ENCODE peak calls at places on chromosomes 5 and 9, in six cellular contexts. E is IMR-90, V is endothelial cell of umbilical vein, W is fibroblast of lung, G is GM23338, A is mammary epithelial cell. C is an unnamed sample.

GRCh38 chr9:21661626-21662025 is 140.8 kb upstream of the MTAP start:
- DNase-seq in E (peak; percentile 57), V (no peak), W (peak; percentile 83), G (no peak), A (no peak), C (no peak)

GRCh38 chr5:171640396-171640981 is 145.1 kb upstream of the SMIM23 start:
- DNase-seq in E (peak; percentile 22), V (no peak), W (no peak), G (no peak), A (no peak), C (no peak)

GRCh38 chr9:136693490-136694162 is 6.4 kb upstream of the AGPAT2 start:
- DNase-seq in E (peak; percentile 24), V (peak; percentile 28), W (peak; percentile 46), G (no peak), A (peak; percentile 88), C (no peak)

GRCh38 chr9:71131145-71131544 is 9.7 kb upstream of the TRPM3 start:
- DNase-seq in E (no peak), V (no peak), W (no peak), G (no peak), A (no peak), C (no peak)

GRCh38 chr9:88661759-88662158 is 126.8 kb downstream of the NXNL2 start:
- DNase-seq in E (no peak), V (peak; percentile 27), W (no peak), G (no peak), A (peak; percentile 14), C (peak; percentile 23)

GRCh38 chr9:136622538-136622948 is 40.2 kb upstream of the EGFL7 start:
- DNase-seq in E (no peak), V (no peak), W (no peak), G (no peak), A (peak; percentile 75), C (no peak)

GRCh38 chr9:121593066-121593465 is 58.4 kb upstream of the DAB2IP start:
- DNase-seq in E (no peak), V (no peak), W (no peak), G (no peak), A (no peak), C (no peak)

GRCh38 chr5:130555429-130555828 is 609.6 kb downstream of the HINT1 start:
- DNase-seq in E (no peak), V (no peak), W (no peak), G (peak; percentile 4), A (no peak), C (no peak)

GRCh38 chr5:31116466-31117031 is 76.9 kb upstream of the CDH6 start:
- DNase-seq in E (no peak), V (no peak), W (no peak), G (no peak), A (no peak), C (no peak)

GRCh38 chr5:172758077-172758835 is 12.7 kb downstream of the DUSP1 start:
- DNase-seq in E (peak; percentile 97), V (peak; percentile 75), W (peak; percentile 97), G (peak; percentile 65), A (peak; percentile 60), C (peak; percentile 98)

GRCh38 chr9:120441446-120442279 is 138.3 kb downstream of the CDK5RAP2 start:
- DNase-seq in E (peak; percentile 93), V (no peak), W (peak; percentile 98), G (no peak), A (peak; percentile 46), C (peak; percentile 73)

GRCh38 chr9:96784021-96784420 is 6.1 kb upstream of the ZNF510 start:
- DNase-seq in E (no peak), V (no peak), W (no peak), G (no peak), A (no peak), C (no peak)

GRCh38 chr9:72477862-72478564 is 43.4 kb upstream of the TMC1 start:
- DNase-seq in E (peak; percentile 76), V (peak; percentile 78), W (peak; percentile 85), G (peak; percentile 48), A (peak; percentile 80), C (peak; percentile 95)

GRCh38 chr9:130537346-130538050 is 41.9 kb upstream of the FUBP3 start:
- DNase-seq in E (no peak), V (peak; percentile 42), W (peak; percentile 7), G (no peak), A (no peak), C (no peak)

GRCh38 chr5:143494162-143494561 is 90.7 kb upstream of the NR3C1 start:
- DNase-seq in E (peak; percentile 94), V (peak; percentile 28), W (peak; percentile 89), G (no peak), A (peak; percentile 74), C (no peak)

GRCh38 chr5:9815051-9815450 is 184.9 kb upstream of the TAS2R1 start:
- DNase-seq in E (no peak), V (no peak), W (no peak), G (no peak), A (no peak), C (no peak)

GRCh38 chr5:149532413-149532812 is 18.8 kb downstream of the CSNK1A1 start:
- DNase-seq in E (no peak), V (no peak), W (no peak), G (no peak), A (no peak), C (no peak)
- H4K20me1 ChIP-seq in E (peaks cover 100% of the 10 kb centered on the region), V (peaks cover 33% of the 10 kb centered on the region), W (peaks cover 8% of the 10 kb centered on the region), G (peaks cover 83% of the 10 kb centered on the region), A (peaks cover 42% of the 10 kb centered on the region), C (peaks cover 82% of the 10 kb centered on the region)

GRCh38 chr5:149887622-149888183 is 56.9 kb downstream of the PDE6A start:
- DNase-seq in E (peak; percentile 70), V (peak; percentile 42), W (peak; percentile 97), G (no peak), A (peak; percentile 36), C (no peak)
- H3K4me2 ChIP-seq in E (no peak overlapping the region), V (no peak overlapping the region), W (no peak overlapping the region), G (no peak overlapping the region), A (peak overlapping the region; percentile 4), C (peak overlapping the region; percentile 64)

DNA sequence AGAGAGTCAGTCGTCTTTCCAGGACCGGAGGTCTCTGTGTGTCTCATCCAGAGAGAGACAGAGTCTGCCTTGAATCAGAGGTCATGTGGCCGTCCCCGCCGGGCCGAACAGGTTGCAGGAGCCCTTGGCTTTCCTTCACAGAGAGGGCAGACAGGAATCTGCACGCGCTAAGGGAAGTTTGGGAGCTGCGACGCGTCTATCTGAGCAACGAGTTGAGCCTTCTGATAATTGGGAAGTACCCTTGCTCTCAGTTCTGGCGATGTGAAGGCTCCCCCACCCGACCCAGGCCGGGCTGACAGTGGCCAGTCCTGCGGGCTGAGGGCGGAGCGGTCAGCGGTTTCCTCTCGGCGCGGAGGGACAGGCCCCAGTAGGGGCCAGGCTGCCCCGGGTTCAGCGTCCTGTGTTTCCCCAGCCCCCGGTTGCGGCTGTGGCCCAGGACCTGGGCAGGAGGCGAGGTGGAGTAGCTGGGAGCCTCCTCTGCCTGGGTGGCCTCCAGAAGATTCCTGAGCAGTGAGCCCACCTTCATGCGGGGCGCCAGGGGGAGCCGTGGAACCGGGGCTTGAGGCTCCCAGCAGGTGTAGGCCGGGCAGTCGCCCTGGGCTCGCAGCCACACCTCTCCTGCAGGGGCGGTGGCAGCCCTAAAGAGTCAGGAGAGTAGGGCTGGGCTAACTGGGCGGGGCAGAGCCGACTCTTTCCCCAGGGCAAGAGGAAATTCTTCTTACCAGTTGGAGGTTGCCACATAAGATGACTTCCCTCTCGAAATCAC is 13.8 kb downstream of the NR2F1 start:
- DNase-seq in E (no peak), V (no peak), W (no peak), G (peak; percentile 87), A (peak; percentile 16), C (no peak)
- H3K27me3 ChIP-seq in E (no peaks in the 10 kb centered on the region), V (peaks cover 20% of the 10 kb centered on the region), W (no peaks in the 10 kb centered on the region), G (peaks cover 100% of the 10 kb centered on the region), A (no peaks in the 10 kb centered on the region), C (peaks cover 43% of the 10 kb centered on the region)

GRCh38 chr5:140126315-140127012 is 727 bp downstream of the IGIP start:
- DNase-seq in E (no peak), V (no peak), W (no peak), G (no peak), A (no peak), C (no peak)

GRCh38 chr5:140130949-140131733 is 5.4 kb downstream of the IGIP start:
- DNase-seq in E (no peak), V (no peak), W (no peak), G (no peak), A (no peak), C (no peak)

GRCh38 chr5:140131967-140132409 is 6.3 kb downstream of the IGIP start:
- DNase-seq in E (peak; percentile 97), V (peak; percentile 71), W (peak; percentile 97), G (no peak), A (peak; percentile 91), C (no peak)

GRCh38 chr5:140125637-140126036 is at the start of gene IGIP:
- DNase-seq in E (no peak), V (no peak), W (no peak), G (no peak), A (no peak), C (no peak)

DNA sequence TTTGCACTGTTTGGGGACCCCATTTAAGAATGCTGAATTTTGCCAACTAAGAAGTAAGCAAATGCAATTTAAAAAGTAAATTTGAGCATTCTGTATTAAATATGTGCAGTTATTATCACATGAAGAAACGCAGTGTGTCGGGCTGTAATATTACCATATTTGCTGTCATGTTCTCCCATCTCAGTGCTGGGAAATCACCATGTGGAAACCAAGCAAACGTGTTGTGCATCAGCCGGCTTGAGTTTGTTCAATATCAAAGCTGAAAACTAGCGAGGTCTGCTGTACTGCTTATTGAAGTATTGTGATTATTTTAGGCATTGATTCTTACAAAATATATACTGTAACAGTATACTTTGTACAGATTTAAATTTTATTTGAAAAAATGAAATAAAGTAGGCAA is 2.6 kb downstream of the IGIP start:
- DNase-seq in E (no peak), V (no peak), W (no peak), G (no peak), A (no peak), C (no peak)
- H4K20me1 ChIP-seq in E (peaks cover 30% of the 10 kb centered on the region), V (no peaks in the 10 kb centered on the region), W (no peaks in the 10 kb centered on the region), G (no peaks in the 10 kb centered on the region), A (no peaks in the 10 kb centered on the region), C (peaks cover 41% of the 10 kb centered on the region)

GRCh38 chr5:84376346-84376745 is 8.3 kb downstream of the EDIL3 start:
- DNase-seq in E (no peak), V (no peak), W (no peak), G (no peak), A (no peak), C (no peak)

GRCh38 chr5:84370176-84370575 is 14.5 kb downstream of the EDIL3 start:
- DNase-seq in E (no peak), V (no peak), W (no peak), G (no peak), A (no peak), C (no peak)

GRCh38 chr5:84373506-84373905 is 11.2 kb downstream of the EDIL3 start:
- DNase-seq in E (no peak), V (no peak), W (peak; percentile 59), G (no peak), A (no peak), C (no peak)

GRCh38 chr5:84374568-84374967 is 10.1 kb downstream of the EDIL3 start:
- DNase-seq in E (no peak), V (no peak), W (peak; percentile 54), G (no peak), A (no peak), C (no peak)

DNA sequence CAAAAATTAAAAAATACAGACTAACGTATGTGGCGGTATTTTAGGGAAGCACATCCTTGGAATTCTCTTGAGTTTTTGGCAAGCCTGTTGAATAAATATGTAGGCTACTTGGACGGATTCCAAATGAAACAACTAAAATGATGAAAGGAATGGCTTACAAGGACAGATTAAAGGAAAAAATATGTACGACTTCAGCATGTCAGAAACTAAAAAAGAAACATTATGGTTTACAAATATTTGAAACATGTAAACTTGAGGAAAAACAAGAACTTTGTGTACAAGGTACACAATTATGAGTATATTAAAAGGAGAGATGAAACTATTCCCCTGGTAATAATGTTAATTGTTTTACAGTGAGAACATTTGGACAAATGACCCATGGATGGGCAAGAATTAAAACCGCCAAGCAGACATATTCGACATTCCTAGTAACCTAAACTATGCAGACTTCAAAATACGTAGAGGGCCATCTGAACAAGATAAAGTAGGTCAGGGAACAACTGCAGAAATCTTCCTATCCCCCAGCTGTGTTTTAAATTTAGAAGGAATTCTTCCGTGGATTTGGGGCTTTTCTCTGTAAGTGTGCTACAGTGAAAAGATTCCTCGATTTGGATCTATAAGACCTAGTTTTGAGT is 12.5 kb downstream of the EDIL3 start:
- DNase-seq in E (peak; percentile 75), V (peak; percentile 61), W (peak; percentile 96), G (peak; percentile 17), A (no peak), C (no peak)
- H3K4me2 ChIP-seq in E (peak overlapping the region; percentile 84), V (peak overlapping the region; percentile 3), W (peak overlapping the region; percentile 67), G (no peak overlapping the region), A (peak overlapping the region; percentile 21), C (peak overlapping the region; percentile 72)

C was measured in osteoblast.